ENCODE peak calls at places on chromosomes 3 and 15, in ten cellular contexts. O is colonic mucosa; T is ovary; I is T-helper 9 cell; Q is tibial artery; P is transverse colon; W is stimulated activated CD8-positive, alpha-beta memory T cell treated with anti-CD3 and anti-CD28 coated beads, Interleukin-4, amount 100 ng/mL, for 4 hours; Z is HEK293T; D is uterus; L is endothelial cell. Y is an unnamed sample.

GRCh38 chr15:65373163-65373651 is 4.6 kb downstream of the IGDCC3 start:
- DNase-seq in T (no peak), W (no peak), Q (no peak), I (no peak), D (no peak), O (no peak), Z (no peak), L (no peak), P (no peak), Y (no peak)

GRCh38 chr3:110598847-110599490 is 472.6 kb upstream of the NECTIN3 start:
- DNase-seq in T (no peak), O (no peak), L (no peak), I (no peak), D (no peak), Q (no peak), Z (no peak), P (no peak), W (no peak), Y (no peak)

GRCh38 chr15:73338058-73338457 is 30.7 kb downstream of the HCN4 start:
- DNase-seq in P (no peak), D (no peak), W (no peak), Q (no peak), L (no peak), Z (no peak), I (no peak), O (no peak), T (no peak), Y (peak)

GRCh38 chr3:129070086-129070875 is 9.7 kb downstream of the GP9 start:
- DNase-seq in T (no peak), Z (no peak), P (no peak), Q (no peak), L (no peak), W (no peak), I (no peak), O (no peak), D (no peak), Y (no peak)

GRCh38 chr3:45524605-45525004 is 69.9 kb upstream of the LIMD1 start:
- DNase-seq in D (no peak), T (no peak), O (no peak), I (no peak), W (no peak), Q (no peak), P (no peak), L (no peak), Z (no peak), Y (no peak)

GRCh38 chr3:44511238-44511567 is 33.7 kb upstream of the ZNF445 start:
- DNase-seq in Q (no peak), D (no peak), T (no peak), L (no peak), P (no peak), I (no peak), O (peak), Z (no peak), W (no peak), Y (no peak)

GRCh38 chr15:52496776-52497470 is 31.8 kb downstream of the MYO5A start:
- DNase-seq in D (no peak), P (no peak), W (no peak), I (no peak), T (no peak), L (no peak), O (no peak), Q (no peak), Z (no peak), Y (no peak)

GRCh38 chr15:70625438-70625837 is 137.9 kb downstream of the UACA start:
- DNase-seq in Z (no peak), L (no peak), O (no peak), D (no peak), P (no peak), W (no peak), Q (no peak), T (no peak), I (no peak), Y (no peak)

GRCh38 chr3:187044206-187044605 is 95.1 kb downstream of the RPL39L start:
- DNase-seq in P (no peak), T (no peak), Z (no peak), O (no peak), Q (no peak), W (no peak), I (no peak), D (no peak), L (no peak), Y (peak)

GRCh38 chr3:14234197-14235002 is 55.8 kb downstream of the LSM3 start:
- DNase-seq in P (peak), T (no peak), W (no peak), Q (no peak), I (no peak), L (no peak), D (no peak), O (peak), Z (no peak), Y (no peak)

GRCh38 chr3:50649451-50649931 is 25.2 kb upstream of the DOCK3 start:
- DNase-seq in L (no peak), O (no peak), T (no peak), Z (no peak), P (no peak), D (no peak), Q (no peak), I (no peak), W (no peak), Y (no peak)